ENCODE peak calls at places on chromosome 1, in four cellular contexts. P is EL; Q is activated CD4-positive, alpha-beta T cell treated with anti-CD3 and anti-CD28 coated beads, Interleukin-2, amount 50 U/mL, for 48 hours; Y is mesenchymal stem cell. J is an unnamed sample.

GRCh38 chr1:25148673-25149300 is 83.5 kb downstream of the SYF2 start:
- DNase-seq in P (peak), Q (peak), Y (no peak), J (no peak)

GRCh38 chr1:5906966-5907365 is 85.3 kb downstream of the NPHP4 start:
- DNase-seq in P (no peak), Q (no peak), Y (no peak), J (no peak)

GRCh38 chr1:157771666-157772425 is 5.1 kb downstream of the FCRL2 start:
- DNase-seq in P (no peak), Q (no peak), Y (no peak), J (no peak)

GRCh38 chr1:220426989-220427388 is 100.9 kb upstream of the MARK1 start:
- DNase-seq in P (no peak), Q (no peak), Y (no peak), J (no peak)

GRCh38 chr1:109619655-109620395 is at the start of gene AMPD2:
- DNase-seq in P (peak), Q (peak), Y (peak), J (peak)

GRCh38 chr1:197145451-197146029 is 929 bp downstream of the ASPM start:
- DNase-seq in P (no peak), Q (peak), Y (peak), J (peak)

GRCh38 chr1:22258696-22259095 is 115.8 kb upstream of the WNT4 start:
- DNase-seq in P (no peak), Q (no peak), Y (peak), J (no peak)

GRCh38 chr1:155931332-155932038 is 2.7 kb downstream of the KHDC4 start:
- DNase-seq in P (no peak), Q (no peak), Y (no peak), J (peak)

GRCh38 chr1:84972377-84972987 is 24.4 kb downstream of the MCOLN2 start:
- DNase-seq in P (peak), Q (no peak), Y (peak), J (peak)

GRCh38 chr1:7070389-7071029 is 285.3 kb downstream of the CAMTA1 start:
- DNase-seq in P (peak), Q (peak), Y (peak), J (peak)

GRCh38 chr1:231867607-231868006 is 241.0 kb downstream of the DISC1 start:
- DNase-seq in P (no peak), Q (no peak), Y (peak), J (no peak)

GRCh38 chr1:173789841-173790240 is 34.6 kb upstream of the DARS2 start:
- DNase-seq in P (no peak), Q (no peak), Y (no peak), J (no peak)

GRCh38 chr1:179369751-179370341 is 4.1 kb downstream of the AXDND1 start:
- DNase-seq in P (peak), Q (peak), Y (peak), J (peak)

GRCh38 chr1:91731815-91732214 is 154.1 kb downstream of the TGFBR3 start:
- DNase-seq in P (peak), Q (peak), Y (no peak), J (peak)

GRCh38 chr1:170461762-170462384 is 70.1 kb upstream of the GORAB start:
- DNase-seq in P (peak), Q (no peak), Y (peak), J (no peak)

GRCh38 chr1:183810172-183810571 is 5.3 kb downstream of the RGL1 start:
- DNase-seq in P (no peak), Q (no peak), Y (peak), J (no peak)

GRCh38 chr1:94727846-94728715 is 92.1 kb upstream of the SLC44A3 start:
- DNase-seq in P (peak), Q (no peak), Y (peak), J (peak)

GRCh38 chr1:110338200-110339039 is 757 bp upstream of the RBM15 start:
- DNase-seq in P (peak), Q (peak), Y (no peak), J (peak)

GRCh38 chr1:118479351-118479750 is 294.3 kb upstream of the SPAG17 start:
- DNase-seq in P (no peak), Q (no peak), Y (no peak), J (no peak)

GRCh38 chr1:164637461-164638375 is 78.7 kb downstream of the PBX1 start:
- DNase-seq in P (peak), Q (no peak), Y (peak), J (peak)

GRCh38 chr1:226397011-226397926 is 10.6 kb downstream of the PARP1 start:
- DNase-seq in P (no peak), Q (no peak), Y (no peak), J (no peak)

GRCh38 chr1:11908139-11909021 is 17.8 kb downstream of the KIAA2013 start:
- DNase-seq in P (peak), Q (peak), Y (peak), J (peak)

GRCh38 chr1:198018529-198018928 is 101.4 kb downstream of the LHX9 start:
- DNase-seq in P (peak), Q (no peak), Y (peak), J (peak)

GRCh38 chr1:37567023-37567422 is 10.3 kb downstream of the DNALI1 start:
- DNase-seq in P (no peak), Q (no peak), Y (peak), J (no peak)

GRCh38 chr1:206514821-206515387 is 7.6 kb downstream of the RASSF5 start:
- DNase-seq in P (no peak), Q (no peak), Y (no peak), J (no peak)

GRCh38 chr1:51729824-51730284 is 113.0 kb downstream of the OSBPL9 start:
- DNase-seq in P (peak), Q (no peak), Y (peak), J (no peak)

GRCh38 chr1:234768569-234769283 is 158.7 kb upstream of the IRF2BP2 start:
- DNase-seq in P (no peak), Q (peak), Y (no peak), J (no peak)

GRCh38 chr1:156476501-156477298 is 23.9 kb downstream of the MEF2D start:
- DNase-seq in P (peak), Q (peak), Y (peak), J (peak)

GRCh38 chr1:6822530-6823359 is 37.5 kb downstream of the CAMTA1 start:
- DNase-seq in P (no peak), Q (no peak), Y (peak), J (no peak)

GRCh38 chr1:181674617-181675016 is 191.3 kb downstream of the CACNA1E start:
- DNase-seq in P (no peak), Q (no peak), Y (no peak), J (no peak)

GRCh38 chr1:92951141-92951582 is 10.1 kb downstream of the DIPK1A start:
- DNase-seq in P (peak), Q (no peak), Y (peak), J (peak)

GRCh38 chr1:153957744-153958110 is 685 bp downstream of the CRTC2 start:
- DNase-seq in P (peak), Q (peak), Y (peak), J (no peak)

GRCh38 chr1:217311766-217312165 is 319.1 kb downstream of the GPATCH2 start:
- DNase-seq in P (peak), Q (no peak), Y (no peak), J (no peak)

GRCh38 chr1:222167896-222168295 is 380.0 kb downstream of the HHIPL2 start:
- DNase-seq in P (peak), Q (no peak), Y (no peak), J (no peak)

GRCh38 chr1:53473463-53473862 is 14.3 kb downstream of the DMRTB1 start:
- DNase-seq in P (peak), Q (no peak), Y (peak), J (no peak)

GRCh38 chr1:92990828-92991227 is 29.6 kb upstream of the DIPK1A start:
- DNase-seq in P (no peak), Q (no peak), Y (no peak), J (no peak)

J was measured in Caki2.